ENCODE peak calls at places on chromosome 22, in eight cellular contexts. B is suprapubic skin; I is right atrium auricular region; L is CD4-positive, CD25-positive, alpha-beta regulatory T cell; T is upper lobe of left lung; X is neural progenitor cell; U is astrocyte; W is heart right ventricle. A is an unnamed sample.

GRCh38 chr22:20434264-20434751 is 3.3 kb downstream of the SCARF2 start:
- DNase-seq in B (peak; percentile 42), I (no peak), L (no peak), T (peak; percentile 7), X (no peak), U (no peak), W (no peak), A (no peak)

GRCh38 chr22:31739795-31740201 is 10.1 kb downstream of the PRR14L start:
- DNase-seq in B (no peak), I (no peak), L (no peak), T (no peak), X (no peak), U (no peak), W (no peak), A (no peak)

GRCh38 chr22:20112623-20113511 is 3.0 kb upstream of the RANBP1 start:
- DNase-seq in B (no peak), I (no peak), L (no peak), T (peak; percentile 54), X (no peak), U (no peak), W (no peak), A (no peak)

GRCh38 chr22:38782402-38783094 is 11.4 kb downstream of the DNAL4 start:
- DNase-seq in B (no peak), I (no peak), L (no peak), T (no peak), X (peak; percentile 36), U (peak; percentile 84), W (no peak), A (no peak)

GRCh38 chr22:31891366-31892079 is 52.8 kb upstream of the YWHAH start:
- DNase-seq in B (no peak), I (no peak), L (no peak), T (no peak), X (peak; percentile 18), U (peak; percentile 79), W (no peak), A (no peak)

GRCh38 chr22:44357962-44358553 is 45.3 kb upstream of the SHISAL1 start:
- DNase-seq in B (peak; percentile 46), I (peak; percentile 77), L (no peak), T (no peak), X (peak; percentile 71), U (peak; percentile 32), W (no peak), A (no peak)

GRCh38 chr22:27668828-27669797 is 132.4 kb downstream of the MN1 start:
- DNase-seq in B (no peak), I (peak; percentile 90), L (no peak), T (no peak), X (no peak), U (peak; percentile 59), W (peak; percentile 87), A (no peak)

GRCh38 chr22:31185056-31185455 is 25.1 kb downstream of the RNF185 start:
- DNase-seq in B (no peak), I (no peak), L (no peak), T (peak; percentile 34), X (no peak), U (no peak), W (no peak), A (no peak)

GRCh38 chr22:17198188-17199130 is 20.8 kb downstream of the ADA2 start:
- DNase-seq in B (no peak), I (no peak), L (no peak), T (peak; percentile 50), X (peak; percentile 98), U (peak; percentile 12), W (peak; percentile 86), A (no peak)

GRCh38 chr22:42961815-42962214 is 53.1 kb downstream of the PACSIN2 start:
- DNase-seq in B (peak; percentile 57), I (no peak), L (no peak), T (no peak), X (no peak), U (no peak), W (no peak), A (no peak)

GRCh38 chr22:30078320-30079311 is 1.6 kb upstream of the HORMAD2 start:
- DNase-seq in B (no peak), I (no peak), L (peak; percentile 38), T (no peak), X (no peak), U (no peak), W (no peak), A (no peak)

GRCh38 chr22:42820075-42820763 is 36.9 kb downstream of the ARFGAP3 start:
- DNase-seq in B (no peak), I (peak; percentile 52), L (no peak), T (no peak), X (peak; percentile 40), U (peak; percentile 71), W (no peak), A (peak; percentile 27)

GRCh38 chr22:43346521-43346929 is 3.4 kb upstream of the SCUBE1 start:
- DNase-seq in B (no peak), I (no peak), L (peak; percentile 55), T (peak; percentile 65), X (peak; percentile 78), U (no peak), W (peak; percentile 47), A (peak; percentile 63)

GRCh38 chr22:37690407-37690806 is 4.3 kb downstream of the NOL12 start:
- DNase-seq in B (no peak), I (no peak), L (no peak), T (no peak), X (no peak), U (no peak), W (no peak), A (no peak)
- H3K4me3 ChIP-seq in B (no peak overlapping the region), I (no peak overlapping the region), L (no peak overlapping the region), T (no peak overlapping the region), X (no peak overlapping the region), U (no peak overlapping the region), W (no peak overlapping the region), A (no peak overlapping the region)

GRCh38 chr22:49193348-49193747 is 634.3 kb downstream of the BRD1 start:
- DNase-seq in B (no peak), I (no peak), L (no peak), T (no peak), X (no peak), U (no peak), W (peak; percentile 26), A (no peak)

GRCh38 chr22:49191506-49191980 is 636.1 kb downstream of the BRD1 start:
- DNase-seq in B (no peak), I (no peak), L (no peak), T (no peak), X (no peak), U (no peak), W (no peak), A (no peak)

GRCh38 chr22:49190816-49191505 is 636.7 kb downstream of the BRD1 start:
- DNase-seq in B (no peak), I (no peak), L (no peak), T (no peak), X (no peak), U (no peak), W (no peak), A (no peak)

GRCh38 chr22:49192857-49193250 is 634.8 kb downstream of the BRD1 start:
- DNase-seq in B (no peak), I (no peak), L (no peak), T (no peak), X (no peak), U (no peak), W (no peak), A (no peak)

DNA sequence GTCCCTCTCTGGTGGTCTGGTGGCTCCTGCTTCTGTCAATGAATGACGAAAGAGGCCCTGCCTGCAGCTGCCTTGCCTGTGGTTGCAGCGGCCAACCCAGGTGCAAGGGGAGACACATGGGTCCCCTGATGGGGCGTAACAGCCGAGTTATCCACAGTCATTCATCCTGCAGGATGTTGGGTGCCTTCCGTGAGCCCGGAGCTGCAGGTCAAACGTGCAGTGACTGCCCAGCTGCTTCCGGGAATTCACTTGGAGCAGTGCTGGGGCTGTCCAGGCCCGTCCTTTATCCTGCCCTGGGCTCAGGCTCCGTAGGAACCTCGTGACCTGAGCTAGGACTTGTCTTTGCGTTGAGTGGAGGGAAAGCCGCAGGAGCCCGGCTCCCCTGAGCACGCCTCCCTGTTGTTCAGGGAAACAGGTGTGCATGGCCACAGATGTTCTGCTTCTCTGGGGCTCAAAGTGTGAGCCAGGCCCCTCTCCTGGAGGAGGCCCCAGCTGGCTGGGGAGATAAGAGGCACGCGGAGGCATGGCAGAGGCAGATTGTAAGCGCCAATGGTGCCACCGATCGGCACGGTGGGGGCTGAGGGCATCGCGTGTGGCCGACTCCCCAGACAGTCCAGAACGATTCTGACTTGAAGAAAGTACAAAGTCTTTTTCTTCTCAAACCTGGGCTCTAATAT is 635.4 kb downstream of the BRD1 start:
- DNase-seq in B (no peak), I (no peak), L (no peak), T (no peak), X (no peak), U (no peak), W (no peak), A (no peak)
- H3K9me3 ChIP-seq in B (no peaks in the 10 kb centered on the region), I (no peaks in the 10 kb centered on the region), L (no peaks in the 10 kb centered on the region), T (no peaks in the 10 kb centered on the region), X (no peaks in the 10 kb centered on the region), U (peaks cover 10% of the 10 kb centered on the region), W (no peaks in the 10 kb centered on the region), A (no peaks in the 10 kb centered on the region)

DNA sequence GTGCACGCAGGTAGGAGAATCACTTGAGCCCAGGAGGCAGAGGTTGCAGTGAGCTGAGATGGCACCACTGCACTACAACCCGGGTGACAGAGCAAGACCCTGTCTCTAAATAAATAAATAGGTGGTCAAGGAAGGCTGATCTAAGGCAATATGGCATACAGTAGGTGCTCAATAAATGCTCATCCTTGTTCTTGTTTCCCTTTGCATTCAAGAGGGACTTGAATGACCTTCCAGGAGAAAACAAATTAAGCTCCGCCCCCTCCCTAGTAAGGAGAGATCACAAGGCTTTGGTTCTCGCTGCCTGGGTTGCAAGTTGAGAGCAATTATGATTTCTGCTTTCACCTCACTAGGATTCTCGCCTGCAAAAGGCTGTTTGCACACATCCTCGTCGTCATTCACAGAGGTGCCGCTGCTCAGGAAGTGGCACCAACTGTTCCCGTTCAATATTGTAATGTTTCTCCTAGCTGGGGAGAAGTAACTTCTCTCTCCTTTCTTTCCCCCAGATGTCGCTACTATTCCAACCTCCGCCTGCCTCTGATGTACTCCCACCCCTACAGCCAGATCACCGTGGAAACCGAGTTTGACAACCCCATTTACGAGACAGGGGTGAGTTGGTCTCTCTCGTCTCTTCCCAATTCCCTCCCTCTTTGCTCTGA is 51.8 kb upstream of the ASPHD2 start:
- DNase-seq in B (no peak), I (no peak), L (no peak), T (no peak), X (peak; percentile 58), U (no peak), W (no peak), A (no peak)
- H3K4me1 ChIP-seq in B (no peaks in the 10 kb centered on the region), I (no peaks in the 10 kb centered on the region), L (no peaks in the 10 kb centered on the region), T (no peaks in the 10 kb centered on the region), X (peaks cover 13% of the 10 kb centered on the region), U (no peaks in the 10 kb centered on the region), W (no peaks in the 10 kb centered on the region), A (no peaks in the 10 kb centered on the region)

DNA sequence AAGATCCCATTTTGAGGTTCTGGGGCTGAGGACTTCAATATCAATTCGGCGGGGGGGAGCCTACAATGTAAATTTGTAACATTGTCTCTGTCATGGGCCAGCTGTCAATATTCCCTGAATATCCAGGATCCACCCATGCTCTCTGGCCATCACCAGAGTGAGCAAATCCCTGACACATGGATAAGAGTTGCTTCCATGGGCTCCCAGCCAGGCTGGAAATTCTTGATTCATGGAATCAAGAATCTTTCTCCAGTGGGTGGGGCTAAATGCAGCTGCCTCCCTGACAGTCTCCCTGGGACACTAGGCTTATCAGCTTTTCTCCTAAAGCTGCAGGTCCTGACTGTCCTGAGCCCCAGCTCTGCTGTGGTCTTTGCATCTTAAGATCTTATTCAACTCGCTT is 86.9 kb upstream of the IGLL5 start:
- DNase-seq in B (no peak), I (no peak), L (no peak), T (no peak), X (no peak), U (no peak), W (no peak), A (no peak)
- H3K4me3 ChIP-seq in B (no peak overlapping the region), I (no peak overlapping the region), L (no peak overlapping the region), T (no peak overlapping the region), X (no peak overlapping the region), U (no peak overlapping the region), W (no peak overlapping the region), A (no peak overlapping the region)

GRCh38 chr22:47303161-47303890 is 540.9 kb downstream of the TBC1D22A start:
- DNase-seq in B (peak; percentile 20), I (peak; percentile 50), L (no peak), T (no peak), X (no peak), U (no peak), W (no peak), A (no peak)
- H3K9me3 ChIP-seq in B (no peaks in the 10 kb centered on the region), I (no peaks in the 10 kb centered on the region), L (no peaks in the 10 kb centered on the region), T (no peaks in the 10 kb centered on the region), X (peaks cover 5% of the 10 kb centered on the region), U (no peaks in the 10 kb centered on the region), W (no peaks in the 10 kb centered on the region), A (no peaks in the 10 kb centered on the region)